ENCODE peak calls at places on chromosomes 2 and 18, in ten cellular contexts. R is pancreas; J is thoracic aorta; O is aorta; Q is CD8-positive, alpha-beta T cell; Z is mucosa of descending colon; K is heart left ventricle; Y is GM12878; H is naive thymus-derived CD4-positive, alpha-beta T cell; M is lung. S is an unnamed sample. For H3K4me1, the result is how much of the 10 kb centered on the place peaks cover.

GRCh38 chr2:173831312-173832229 is 133.6 kb downstream of the SP3 start:
- ATAC-seq in R (peak), J (no peak), O (peak), Q (no peak), Z (peak), K (peak), Y (no peak), H (no peak), M (peak), S (peak)

GRCh38 chr18:58975296-58975695 is 110.6 kb downstream of the ZNF532 start:
- ATAC-seq in R (no peak), J (no peak), O (peak), Q (no peak), Z (no peak), K (no peak), Y (no peak), H (no peak), M (no peak), S (no peak)

GRCh38 chr2:41598161-41598894 is 449.5 kb upstream of the PKDCC start:
- ATAC-seq in R (no peak), J (no peak), O (peak), Q (no peak), Z (no peak), K (peak), Y (no peak), H (no peak), M (peak), S (peak)

GRCh38 chr18:68660355-68661183 is 54.3 kb downstream of the TMX3 start:
- ATAC-seq in R (peak), J (no peak), O (no peak), Q (no peak), Z (no peak), K (no peak), Y (peak), H (no peak), M (no peak), S (no peak)

GRCh38 chr2:7358865-7359264 is 441.7 kb downstream of the RNF144A start:
- ATAC-seq in R (no peak), J (no peak), O (no peak), Q (no peak), Z (no peak), K (no peak), Y (peak), H (no peak), M (no peak), S (no peak)

GRCh38 chr2:3127279-3127690 is 250.3 kb downstream of the EIPR1 start:
- ATAC-seq in R (no peak), J (no peak), O (no peak), Q (no peak), Z (no peak), K (no peak), Y (no peak), H (peak), M (no peak), S (no peak)

GRCh38 chr2:136323212-136323611 is 205.3 kb upstream of the CXCR4 start:
- ATAC-seq in R (no peak), J (no peak), O (no peak), Q (no peak), Z (no peak), K (no peak), Y (no peak), H (no peak), M (no peak), S (no peak)

GRCh38 chr18:24685232-24685959 is 225.0 kb downstream of the HRH4 start:
- ATAC-seq in R (no peak), J (no peak), O (no peak), Q (no peak), Z (no peak), K (no peak), Y (no peak), H (no peak), M (no peak), S (no peak)

GRCh38 chr2:212619954-212620353 is 81.4 kb upstream of the ERBB4 start:
- ATAC-seq in R (no peak), J (no peak), O (no peak), Q (no peak), Z (no peak), K (no peak), Y (no peak), H (no peak), M (no peak), S (no peak)

GRCh38 chr2:105883911-105884694 is 139.4 kb downstream of the NCK2 start:
- ATAC-seq in R (no peak), J (no peak), O (no peak), Q (no peak), Z (no peak), K (peak), Y (no peak), H (no peak), M (no peak), S (no peak)

GRCh38 chr2:65096948-65097347 is 33.0 kb downstream of the RAB1A start:
- ATAC-seq in R (no peak), J (no peak), O (no peak), Q (no peak), Z (no peak), K (no peak), Y (no peak), H (no peak), M (no peak), S (no peak)

GRCh38 chr18:6219116-6219717 is 195.5 kb downstream of the L3MBTL4 start:
- ATAC-seq in R (peak), J (no peak), O (no peak), Q (no peak), Z (no peak), K (peak), Y (peak), H (no peak), M (no peak), S (no peak)

GRCh38 chr2:6943971-6944370 is 26.8 kb downstream of the RNF144A start:
- ATAC-seq in R (no peak), J (no peak), O (no peak), Q (no peak), Z (no peak), K (no peak), Y (no peak), H (no peak), M (no peak), S (no peak)

GRCh38 chr2:73255907-73256617 is 22.0 kb downstream of the CCT7 start:
- ATAC-seq in R (no peak), J (no peak), O (no peak), Q (no peak), Z (no peak), K (no peak), Y (no peak), H (no peak), M (no peak), S (no peak)

GRCh38 chr2:101622633-101623521 is 74.6 kb upstream of the MAP4K4 start:
- ATAC-seq in R (peak), J (no peak), O (no peak), Q (peak), Z (peak), K (peak), Y (peak), H (peak), M (peak), S (peak)

DNA sequence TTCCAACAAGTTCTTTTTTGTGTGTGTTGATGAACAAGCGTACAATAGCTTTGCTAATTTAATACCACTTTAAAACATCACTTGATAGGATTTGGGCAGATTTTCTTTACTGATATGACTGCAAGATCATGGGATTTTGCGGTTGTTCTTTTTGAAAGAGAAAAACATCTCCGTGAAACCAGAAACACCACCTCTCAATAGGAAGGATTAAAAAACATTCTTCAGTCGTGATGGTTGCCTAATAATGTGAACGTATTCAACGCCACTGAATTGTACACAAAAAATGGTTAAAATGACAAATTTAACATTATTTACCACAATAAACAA is 19.3 kb downstream of the RBMS1 start:
- ATAC-seq in R (no peak), J (no peak), O (no peak), Q (no peak), Z (no peak), K (no peak), Y (no peak), H (peak), M (no peak), S (no peak)
- H3K4me1 ChIP-seq in R (under half), J (half or more), O (under half), Q (under half), Z (under half), K (half or more), Y (under half), H (under half), M (under half), S (half or more)

GRCh38 chr18:34848156-34848555 is 138.1 kb downstream of the DTNA start:
- ATAC-seq in R (no peak), J (no peak), O (no peak), Q (no peak), Z (no peak), K (no peak), Y (no peak), H (no peak), M (no peak), S (no peak)
- H3K4me1 ChIP-seq in R (under half), J (under half), O (under half), Q (under half), Z (under half), K (under half), Y (under half), H (under half), M (under half), S (under half)

GRCh38 chr2:127097471-127097765 is 9.5 kb downstream of the BIN1 start:
- ATAC-seq in R (no peak), J (no peak), O (no peak), Q (no peak), Z (peak), K (no peak), Y (no peak), H (no peak), M (no peak), S (no peak)
- H3K4me1 ChIP-seq in R (under half), J (under half), O (under half), Q (under half), Z (half or more), K (under half), Y (under half), H (under half), M (under half), S (half or more)

GRCh38 chr2:152411154-152411553 is 76.2 kb downstream of the FMNL2 start:
- ATAC-seq in R (no peak), J (no peak), O (no peak), Q (no peak), Z (no peak), K (no peak), Y (no peak), H (no peak), M (no peak), S (no peak)
- H3K4me1 ChIP-seq in R (under half), J (half or more), O (under half), Q (under half), Z (under half), K (under half), Y (under half), H (under half), M (under half), S (under half)

DNA sequence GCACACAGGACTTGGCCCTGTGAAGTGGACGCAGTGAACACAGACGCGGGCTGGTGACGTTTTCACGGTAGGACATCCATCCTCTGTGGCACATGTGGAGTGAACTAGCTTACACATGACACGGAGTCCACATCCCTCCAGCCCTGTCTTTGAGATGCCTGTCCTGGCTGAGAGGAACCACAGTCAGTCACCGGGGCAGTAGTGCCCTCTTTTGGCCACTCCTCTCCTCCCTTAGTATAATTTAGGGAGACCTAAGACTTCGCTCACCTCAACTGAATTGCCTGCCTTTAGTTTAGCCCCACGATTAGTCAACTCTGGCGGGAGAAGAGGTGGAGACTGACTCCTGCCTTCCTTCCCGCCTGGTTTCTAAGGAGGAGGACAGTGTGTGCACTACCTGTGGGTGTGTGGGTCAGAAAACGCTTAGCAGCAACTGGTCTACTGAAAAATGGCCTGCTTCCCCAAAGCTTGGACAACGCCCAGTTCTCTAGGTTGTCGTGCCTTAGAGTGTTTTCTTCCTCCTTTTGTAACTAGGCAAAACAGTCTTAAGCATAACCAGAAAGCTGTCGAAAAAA is 70.6 kb downstream of the MBP start:
- ATAC-seq in R (peak), J (no peak), O (no peak), Q (peak), Z (peak), K (peak), Y (peak), H (peak), M (peak), S (peak)
- H3K4me1 ChIP-seq in R (under half), J (under half), O (under half), Q (half or more), Z (under half), K (half or more), Y (half or more), H (half or more), M (under half), S (under half)

GRCh38 chr2:171146633-171147032 is 14.1 kb downstream of the TLK1 start:
- ATAC-seq in R (peak), J (no peak), O (no peak), Q (no peak), Z (peak), K (peak), Y (peak), H (peak), M (peak), S (no peak)
- H3K4me1 ChIP-seq in R (under half), J (under half), O (under half), Q (under half), Z (under half), K (under half), Y (under half), H (under half), M (under half), S (under half)

S was measured in gastroesophageal sphincter.